ENCODE peak calls at places on chromosomes 1 and 21, in nine cellular contexts. S, X, I, N, Y, V, B, A and Z are unnamed samples.

GRCh38 chr1:19260211-19261138 is 8.9 kb downstream of the MRTO4 start:
- DNase-seq in S (no peak), X (no peak), I (no peak), N (peak; percentile 86), Y (no peak), V (peak; percentile 56), B (peak; percentile 38), A (no peak), Z (peak; percentile 87)

GRCh38 chr1:115275216-115275615 is 62.8 kb downstream of the NGF start:
- DNase-seq in S (no peak), X (no peak), I (no peak), N (no peak), Y (no peak), V (no peak), B (no peak), A (no peak), Z (no peak)

GRCh38 chr1:10693152-10693496 is 103.3 kb downstream of the CASZ1 start:
- DNase-seq in S (no peak), X (no peak), I (no peak), N (no peak), Y (no peak), V (no peak), B (no peak), A (no peak), Z (no peak)

GRCh38 chr1:235105051-235106043 is 23.3 kb downstream of the TOMM20 start:
- DNase-seq in S (no peak), X (no peak), I (peak; percentile 18), N (no peak), Y (no peak), V (peak; percentile 27), B (no peak), A (no peak), Z (no peak)

GRCh38 chr1:202711949-202712635 is 1.8 kb upstream of the SYT2 start:
- DNase-seq in S (no peak), X (no peak), I (no peak), N (no peak), Y (no peak), V (no peak), B (no peak), A (no peak), Z (no peak)

GRCh38 chr1:103514920-103515503 is 10.5 kb upstream of the RNPC3 start:
- DNase-seq in S (no peak), X (peak; percentile 55), I (no peak), N (no peak), Y (no peak), V (peak; percentile 84), B (peak; percentile 6), A (no peak), Z (no peak)

GRCh38 chr1:170001266-170001665 is 73.2 kb downstream of the KIFAP3 start:
- DNase-seq in S (no peak), X (no peak), I (no peak), N (no peak), Y (no peak), V (no peak), B (no peak), A (no peak), Z (peak; percentile 37)

GRCh38 chr1:116311756-116312691 is 61.0 kb upstream of the ATP1A1 start:
- DNase-seq in S (no peak), X (no peak), I (no peak), N (no peak), Y (peak; percentile 61), V (no peak), B (no peak), A (peak; percentile 16), Z (no peak)

GRCh38 chr1:167824163-167824794 is 89.7 kb downstream of the ADCY10 start:
- DNase-seq in S (no peak), X (no peak), I (no peak), N (no peak), Y (no peak), V (no peak), B (no peak), A (no peak), Z (no peak)

GRCh38 chr1:38716229-38716628 is 143.3 kb downstream of the RRAGC start:
- DNase-seq in S (no peak), X (no peak), I (no peak), N (no peak), Y (no peak), V (no peak), B (no peak), A (no peak), Z (no peak)

GRCh38 chr1:28518745-28519341 is 13.0 kb downstream of the RCC1 start:
- DNase-seq in S (peak; percentile 73), X (no peak), I (peak; percentile 54), N (no peak), Y (no peak), V (peak; percentile 4), B (no peak), A (no peak), Z (no peak)

GRCh38 chr1:217135569-217135915 is 412.3 kb upstream of the ESRRG start:
- DNase-seq in S (no peak), X (no peak), I (no peak), N (no peak), Y (no peak), V (peak; percentile 2), B (no peak), A (no peak), Z (no peak)

GRCh38 chr1:1014896-1015681 is 1.8 kb downstream of the ISG15 start:
- DNase-seq in S (no peak), X (no peak), I (peak; percentile 35), N (no peak), Y (no peak), V (no peak), B (no peak), A (no peak), Z (no peak)

GRCh38 chr1:150194381-150195031 is 41.4 kb downstream of the ANP32E start:
- DNase-seq in S (no peak), X (peak; percentile 38), I (no peak), N (peak; percentile 64), Y (no peak), V (peak; percentile 60), B (peak; percentile 22), A (no peak), Z (peak; percentile 23)

GRCh38 chr1:229572286-229572685 is 13.8 kb upstream of the ABCB10 start:
- DNase-seq in S (no peak), X (no peak), I (no peak), N (no peak), Y (no peak), V (no peak), B (no peak), A (no peak), Z (no peak)

GRCh38 chr1:115507256-115507589 is 134.5 kb upstream of the VANGL1 start:
- DNase-seq in S (no peak), X (no peak), I (no peak), N (no peak), Y (no peak), V (peak; percentile 69), B (peak; percentile 38), A (no peak), Z (no peak)

GRCh38 chr1:246005067-246005466 is 502.0 kb downstream of the SMYD3 start:
- DNase-seq in S (no peak), X (peak; percentile 66), I (no peak), N (peak; percentile 96), Y (no peak), V (peak; percentile 98), B (peak; percentile 92), A (no peak), Z (peak; percentile 98)

GRCh38 chr1:10625076-10625475 is 150.3 kb downstream of the PEX14 start:
- DNase-seq in S (no peak), X (no peak), I (no peak), N (no peak), Y (no peak), V (no peak), B (no peak), A (no peak), Z (no peak)

GRCh38 chr1:22093513-22093912 is 41.0 kb downstream of the CDC42 start:
- DNase-seq in S (no peak), X (no peak), I (no peak), N (no peak), Y (no peak), V (no peak), B (no peak), A (no peak), Z (no peak)

GRCh38 chr1:230334447-230334837 is 91.7 kb downstream of the PGBD5 start:
- DNase-seq in S (no peak), X (no peak), I (no peak), N (no peak), Y (no peak), V (no peak), B (no peak), A (no peak), Z (no peak)

GRCh38 chr1:1307261-1307907 is 346 bp downstream of the ACAP3 start:
- DNase-seq in S (no peak), X (no peak), I (no peak), N (no peak), Y (no peak), V (peak; percentile 19), B (peak; percentile 46), A (no peak), Z (no peak)

GRCh38 chr1:24112381-24113169 is 640 bp upstream of the MYOM3 start:
- DNase-seq in S (peak; percentile 69), X (peak; percentile 20), I (peak; percentile 77), N (no peak), Y (peak; percentile 73), V (peak; percentile 73), B (peak; percentile 63), A (peak; percentile 29), Z (peak; percentile 42)

GRCh38 chr1:235932090-235932510 is 65.4 kb upstream of the LYST start:
- DNase-seq in S (no peak), X (no peak), I (no peak), N (no peak), Y (no peak), V (no peak), B (no peak), A (no peak), Z (no peak)

GRCh38 chr1:235011599-235012435 is 116.8 kb downstream of the TOMM20 start:
- DNase-seq in S (peak; percentile 99), X (peak; percentile 87), I (peak; percentile 97), N (peak; percentile 100), Y (peak; percentile 70), V (peak; percentile 98), B (peak; percentile 90), A (no peak), Z (peak; percentile 99)

GRCh38 chr21:45994086-45994661 is 12.6 kb downstream of the COL6A1 start:
- DNase-seq in S (no peak), X (no peak), I (peak; percentile 8), N (no peak), Y (no peak), V (peak; percentile 25), B (no peak), A (no peak), Z (no peak)

GRCh38 chr1:184986250-184986649 is 11.9 kb upstream of the NIBAN1 start:
- DNase-seq in S (no peak), X (no peak), I (no peak), N (no peak), Y (no peak), V (peak; percentile 64), B (no peak), A (no peak), Z (no peak)

GRCh38 chr1:224495861-224496260 is 61.3 kb upstream of the WDR26 start:
- DNase-seq in S (no peak), X (no peak), I (no peak), N (no peak), Y (no peak), V (no peak), B (no peak), A (no peak), Z (no peak)

GRCh38 chr1:231918239-231919015 is 291.8 kb downstream of the DISC1 start:
- DNase-seq in S (no peak), X (no peak), I (peak; percentile 58), N (no peak), Y (no peak), V (peak; percentile 37), B (peak; percentile 50), A (no peak), Z (no peak)

GRCh38 chr1:160539896-160540858 is 17.1 kb upstream of the SLAMF6 start:
- DNase-seq in S (peak; percentile 40), X (no peak), I (peak; percentile 71), N (no peak), Y (peak; percentile 72), V (no peak), B (no peak), A (no peak), Z (no peak)

GRCh38 chr1:39973503-39974135 is 18.7 kb downstream of the MFSD2A start:
- DNase-seq in S (peak; percentile 72), X (peak; percentile 47), I (peak; percentile 81), N (no peak), Y (peak; percentile 63), V (peak; percentile 72), B (peak; percentile 72), A (peak; percentile 68), Z (no peak)

GRCh38 chr1:82944192-82944591 is 1054.7 kb downstream of the TTLL7 start:
- DNase-seq in S (no peak), X (no peak), I (no peak), N (no peak), Y (no peak), V (no peak), B (no peak), A (no peak), Z (no peak)